ENCODE peak calls at places on chromosomes 7 and 10, in eight cellular contexts. G, Q, S, F, L, V, U and R are unnamed samples.

GRCh38 chr7:142606081-142606480 is 143.2 kb upstream of the PRSS1 start:
- DNase-seq in G (no peak), Q (no peak), S (no peak), F (no peak), L (no peak), V (no peak), U (no peak), R (no peak)

GRCh38 chr7:56479748-56480147 is 363.5 kb upstream of the NUPR2 start:
- DNase-seq in G (no peak), Q (no peak), S (no peak), F (no peak), L (no peak), V (no peak), U (no peak), R (no peak)

GRCh38 chr7:82317257-82317721 is 126.3 kb downstream of the CACNA2D1 start:
- DNase-seq in G (no peak), Q (no peak), S (no peak), F (no peak), L (no peak), V (no peak), U (no peak), R (no peak)

GRCh38 chr10:75292794-75293455 is 57.2 kb upstream of the COMTD1 start:
- DNase-seq in G (no peak), Q (no peak), S (no peak), F (no peak), L (no peak), V (no peak), U (no peak), R (no peak)

GRCh38 chr7:48943279-48943990 is 19.1 kb downstream of the CDC14C start:
- DNase-seq in G (no peak), Q (no peak), S (no peak), F (no peak), L (no peak), V (no peak), U (no peak), R (no peak)

GRCh38 chr7:91852263-91852741 is 28.2 kb downstream of the MTERF1 start:
- DNase-seq in G (no peak), Q (no peak), S (no peak), F (no peak), L (peak; percentile 62), V (peak; percentile 36), U (no peak), R (peak; percentile 14)

GRCh38 chr10:95544783-95545500 is 16.2 kb downstream of the SORBS1 start:
- DNase-seq in G (no peak), Q (no peak), S (no peak), F (no peak), L (no peak), V (no peak), U (no peak), R (no peak)

GRCh38 chr10:51651063-51651462 is 48.3 kb downstream of the CSTF2T start:
- DNase-seq in G (no peak), Q (no peak), S (no peak), F (no peak), L (no peak), V (no peak), U (no peak), R (no peak)

GRCh38 chr10:51363415-51363814 is 289.1 kb downstream of the PRKG1 start:
- DNase-seq in G (no peak), Q (no peak), S (no peak), F (no peak), L (no peak), V (no peak), U (no peak), R (no peak)